ENCODE peak calls at places on chromosomes 5 and 9, in ten cellular contexts. D, C, G, Q, J, Z, X, I, Y and U are unnamed samples.

GRCh38 chr9:6915635-6916034 is 157.9 kb downstream of the KDM4C start:
- DNase-seq in D (no peak), C (no peak), G (no peak), Q (no peak), J (no peak), Z (no peak), X (no peak), I (no peak), Y (no peak), U (no peak)

GRCh38 chr5:77180167-77181081 is 30.1 kb upstream of the PDE8B start:
- DNase-seq in D (peak), C (no peak), G (no peak), Q (peak), J (peak), Z (no peak), X (peak), I (no peak), Y (no peak), U (peak)

GRCh38 chr5:86971034-86971511 is 296.6 kb upstream of the RASA1 start:
- DNase-seq in D (peak), C (no peak), G (no peak), Q (no peak), J (peak), Z (peak), X (no peak), I (no peak), Y (peak), U (no peak)

GRCh38 chr9:120362446-120362845 is 217.5 kb downstream of the CDK5RAP2 start:
- DNase-seq in D (no peak), C (no peak), G (no peak), Q (no peak), J (no peak), Z (peak), X (no peak), I (no peak), Y (no peak), U (no peak)

GRCh38 chr5:81315336-81315735 is 13.9 kb downstream of the ZCCHC9 start:
- DNase-seq in D (peak), C (peak), G (no peak), Q (no peak), J (no peak), Z (peak), X (no peak), I (no peak), Y (peak), U (no peak)

GRCh38 chr9:35516481-35516880 is 26.6 kb downstream of the RUSC2 start:
- DNase-seq in D (peak), C (no peak), G (no peak), Q (no peak), J (no peak), Z (peak), X (no peak), I (no peak), Y (peak), U (no peak)

GRCh38 chr5:138725153-138725884 is 27.9 kb upstream of the CTNNA1 start:
- DNase-seq in D (peak), C (no peak), G (no peak), Q (peak), J (no peak), Z (peak), X (no peak), I (no peak), Y (peak), U (no peak)

GRCh38 chr9:125477089-125477544 is 215.5 kb downstream of the GAPVD1 start:
- DNase-seq in D (no peak), C (no peak), G (no peak), Q (no peak), J (no peak), Z (no peak), X (no peak), I (no peak), Y (no peak), U (no peak)

GRCh38 chr9:121518634-121519033 is 19.0 kb upstream of the GGTA1 start:
- DNase-seq in D (no peak), C (no peak), G (no peak), Q (no peak), J (no peak), Z (no peak), X (no peak), I (no peak), Y (no peak), U (no peak)

GRCh38 chr5:150599917-150600511 is 40.4 kb upstream of the SYNPO start:
- DNase-seq in D (peak), C (no peak), G (no peak), Q (peak), J (no peak), Z (peak), X (peak), I (no peak), Y (peak), U (peak)

GRCh38 chr9:113658565-113658935 is 195.0 kb downstream of the RGS3 start:
- DNase-seq in D (no peak), C (no peak), G (no peak), Q (no peak), J (no peak), Z (no peak), X (no peak), I (no peak), Y (no peak), U (no peak)

GRCh38 chr9:134502261-134503211 is 139.1 kb upstream of the COL5A1 start:
- DNase-seq in D (peak), C (no peak), G (no peak), Q (peak), J (no peak), Z (peak), X (peak), I (no peak), Y (peak), U (peak)

GRCh38 chr9:95508242-95508967 is 8.4 kb downstream of the PTCH1 start:
- DNase-seq in D (peak), C (no peak), G (peak), Q (no peak), J (peak), Z (no peak), X (no peak), I (no peak), Y (peak), U (no peak)

GRCh38 chr5:181035991-181036815 is 3.9 kb upstream of the BTNL9 start:
- DNase-seq in D (no peak), C (no peak), G (no peak), Q (no peak), J (no peak), Z (no peak), X (no peak), I (no peak), Y (no peak), U (no peak)

GRCh38 chr9:38068866-38069628 is at the start of gene SHB:
- DNase-seq in D (peak), C (peak), G (peak), Q (peak), J (peak), Z (no peak), X (peak), I (peak), Y (peak), U (peak)

GRCh38 chr5:181059297-181060230 is 19.5 kb downstream of the BTNL9 start:
- DNase-seq in D (no peak), C (no peak), G (no peak), Q (no peak), J (no peak), Z (no peak), X (no peak), I (no peak), Y (no peak), U (no peak)

GRCh38 chr5:167895899-167896659 is 395.4 kb upstream of the WWC1 start:
- DNase-seq in D (peak), C (no peak), G (no peak), Q (no peak), J (no peak), Z (no peak), X (no peak), I (no peak), Y (no peak), U (no peak)

GRCh38 chr5:77400645-77401044 is 91.5 kb downstream of the WDR41 start:
- DNase-seq in D (peak), C (no peak), G (no peak), Q (no peak), J (no peak), Z (peak), X (no peak), I (no peak), Y (no peak), U (no peak)

GRCh38 chr5:23631283-23632045 is 124.1 kb downstream of the PRDM9 start:
- DNase-seq in D (no peak), C (no peak), G (no peak), Q (no peak), J (no peak), Z (peak), X (no peak), I (no peak), Y (peak), U (no peak)

GRCh38 chr9:117000196-117000723 is 313.2 kb downstream of the TRIM32 start:
- DNase-seq in D (no peak), C (no peak), G (no peak), Q (no peak), J (no peak), Z (no peak), X (no peak), I (no peak), Y (no peak), U (no peak)

GRCh38 chr5:173204185-173204979 is 30.6 kb downstream of the NKX2-5 start:
- DNase-seq in D (no peak), C (no peak), G (no peak), Q (no peak), J (peak), Z (peak), X (no peak), I (no peak), Y (peak), U (no peak)

GRCh38 chr5:32275421-32275765 is 37.3 kb downstream of the MTMR12 start:
- DNase-seq in D (no peak), C (no peak), G (no peak), Q (no peak), J (no peak), Z (no peak), X (no peak), I (no peak), Y (no peak), U (no peak)

GRCh38 chr5:33690736-33691135 is 201.1 kb downstream of the ADAMTS12 start:
- DNase-seq in D (peak), C (no peak), G (no peak), Q (no peak), J (no peak), Z (peak), X (no peak), I (no peak), Y (peak), U (no peak)

GRCh38 chr9:133421615-133422542 is at the start of gene ADAMTS13:
- DNase-seq in D (no peak), C (no peak), G (no peak), Q (no peak), J (peak), Z (peak), X (no peak), I (no peak), Y (no peak), U (no peak)

GRCh38 chr9:94286056-94286455 is 27.0 kb downstream of the ZNF169 start:
- DNase-seq in D (no peak), C (no peak), G (no peak), Q (no peak), J (no peak), Z (no peak), X (no peak), I (no peak), Y (no peak), U (no peak)

GRCh38 chr5:133709074-133709676 is 96.8 kb upstream of the FSTL4 start:
- DNase-seq in D (no peak), C (no peak), G (no peak), Q (no peak), J (no peak), Z (peak), X (no peak), I (no peak), Y (no peak), U (no peak)

GRCh38 chr5:166499452-166500240 is 1791.8 kb upstream of the WWC1 start:
- DNase-seq in D (no peak), C (no peak), G (no peak), Q (no peak), J (no peak), Z (peak), X (no peak), I (no peak), Y (no peak), U (no peak)

GRCh38 chr9:36858805-36859375 is 175.2 kb downstream of the PAX5 start:
- DNase-seq in D (no peak), C (no peak), G (no peak), Q (no peak), J (no peak), Z (no peak), X (no peak), I (no peak), Y (no peak), U (peak)

GRCh38 chr5:68171101-68171558 is 44.4 kb upstream of the PIK3R1 start:
- DNase-seq in D (peak), C (no peak), G (no peak), Q (peak), J (no peak), Z (peak), X (peak), I (no peak), Y (no peak), U (no peak)

GRCh38 chr9:27065288-27065687 is 43.7 kb upstream of the TEK start:
- DNase-seq in D (no peak), C (no peak), G (no peak), Q (no peak), J (no peak), Z (peak), X (no peak), I (no peak), Y (no peak), U (no peak)

GRCh38 chr9:33329117-33329563 is 38.8 kb downstream of the NFX1 start:
- DNase-seq in D (peak), C (no peak), G (no peak), Q (peak), J (no peak), Z (peak), X (peak), I (no peak), Y (peak), U (peak)

GRCh38 chr5:22567983-22568382 is 285.2 kb downstream of the CDH12 start:
- DNase-seq in D (no peak), C (no peak), G (no peak), Q (no peak), J (no peak), Z (no peak), X (no peak), I (no peak), Y (no peak), U (no peak)

GRCh38 chr5:3531320-3531986 is 64.2 kb upstream of the IRX1 start:
- DNase-seq in D (no peak), C (no peak), G (no peak), Q (no peak), J (no peak), Z (no peak), X (no peak), I (no peak), Y (no peak), U (no peak)

GRCh38 chr5:43332401-43332800 is 19.2 kb upstream of the HMGCS1 start:
- DNase-seq in D (peak), C (no peak), G (no peak), Q (no peak), J (no peak), Z (no peak), X (no peak), I (no peak), Y (no peak), U (no peak)

GRCh38 chr5:122933926-122934325 is 88.5 kb downstream of the SNX24 start:
- DNase-seq in D (no peak), C (no peak), G (no peak), Q (no peak), J (no peak), Z (no peak), X (no peak), I (no peak), Y (no peak), U (no peak)

GRCh38 chr9:95494022-95494415 is 22.8 kb downstream of the PTCH1 start:
- DNase-seq in D (no peak), C (no peak), G (peak), Q (no peak), J (peak), Z (no peak), X (no peak), I (no peak), Y (no peak), U (no peak)

GRCh38 chr5:115770466-115770865 is 46.0 kb downstream of the CDO1 start:
- DNase-seq in D (peak), C (peak), G (no peak), Q (no peak), J (peak), Z (no peak), X (no peak), I (no peak), Y (no peak), U (no peak)

GRCh38 chr5:14270212-14270702 is 127.1 kb downstream of the TRIO start:
- DNase-seq in D (peak), C (peak), G (no peak), Q (peak), J (peak), Z (peak), X (peak), I (no peak), Y (peak), U (no peak)